ENCODE peak calls at places on chromosomes 3 and 15, in seven cellular contexts. One of them, this sample, is unnamed.

GRCh38 chr15:81418891-81419290 is 44.9 kb upstream of the TMC3 start:
- DNase-seq in uterus: no peak
- DNase-seq in SJCRH30: peak; percentile 68
- DNase-seq in transverse colon: no peak
- DNase-seq in heart right ventricle: no peak
- DNase-seq in GM23338: no peak
- DNase-seq in tibial artery: no peak
- DNase-seq in this sample: no peak

GRCh38 chr15:56428821-56429458 is 36.0 kb downstream of the MNS1 start:
- DNase-seq in heart right ventricle: no peak
- DNase-seq in GM23338: peak; percentile 52
- DNase-seq in tibial artery: no peak
- DNase-seq in uterus: no peak
- DNase-seq in transverse colon: no peak
- DNase-seq in SJCRH30: peak; percentile 56
- DNase-seq in this sample: peak; percentile 26

GRCh38 chr3:117761992-117762944 is 1052.7 kb downstream of the TUSC7 start:
- DNase-seq in GM23338: no peak
- DNase-seq in uterus: no peak
- DNase-seq in tibial artery: no peak
- DNase-seq in SJCRH30: no peak
- DNase-seq in heart right ventricle: no peak
- DNase-seq in transverse colon: no peak
- DNase-seq in this sample: peak; percentile 25

GRCh38 chr3:103873024-103873423 is 1438.2 kb downstream of the ZPLD1 start:
- DNase-seq in tibial artery: no peak
- DNase-seq in SJCRH30: no peak
- DNase-seq in uterus: no peak
- DNase-seq in GM23338: no peak
- DNase-seq in heart right ventricle: no peak
- DNase-seq in transverse colon: no peak
- DNase-seq in this sample: peak; percentile 14

GRCh38 chr3:48271763-48272498 is 31.0 kb downstream of the ZNF589 start:
- DNase-seq in transverse colon: no peak
- DNase-seq in uterus: no peak
- DNase-seq in heart right ventricle: no peak
- DNase-seq in GM23338: peak; percentile 26
- DNase-seq in tibial artery: no peak
- DNase-seq in SJCRH30: no peak
- DNase-seq in this sample: no peak

GRCh38 chr3:125002414-125002811 is 53.4 kb downstream of the HEG1 start:
- DNase-seq in SJCRH30: no peak
- DNase-seq in GM23338: no peak
- DNase-seq in tibial artery: no peak
- DNase-seq in uterus: no peak
- DNase-seq in transverse colon: no peak
- DNase-seq in heart right ventricle: no peak
- DNase-seq in this sample: no peak

GRCh38 chr3:42254566-42254965 is 11.4 kb downstream of the CCK start:
- DNase-seq in transverse colon: no peak
- DNase-seq in tibial artery: no peak
- DNase-seq in heart right ventricle: no peak
- DNase-seq in SJCRH30: no peak
- DNase-seq in uterus: no peak
- DNase-seq in GM23338: peak; percentile 12
- DNase-seq in this sample: no peak

GRCh38 chr3:67458406-67458805 is 196.0 kb downstream of the SUCLG2 start:
- DNase-seq in GM23338: no peak
- DNase-seq in transverse colon: no peak
- DNase-seq in tibial artery: no peak
- DNase-seq in uterus: no peak
- DNase-seq in SJCRH30: no peak
- DNase-seq in heart right ventricle: no peak
- DNase-seq in this sample: no peak

GRCh38 chr15:78035861-78036476 is 41.5 kb downstream of the TBC1D2B start:
- DNase-seq in GM23338: no peak
- DNase-seq in SJCRH30: peak; percentile 45
- DNase-seq in tibial artery: no peak
- DNase-seq in uterus: no peak
- DNase-seq in heart right ventricle: no peak
- DNase-seq in transverse colon: no peak
- DNase-seq in this sample: no peak

GRCh38 chr15:78037328-78037727 is 40.2 kb downstream of the TBC1D2B start:
- DNase-seq in GM23338: no peak
- DNase-seq in heart right ventricle: no peak
- DNase-seq in tibial artery: no peak
- DNase-seq in transverse colon: no peak
- DNase-seq in uterus: no peak
- DNase-seq in SJCRH30: no peak
- DNase-seq in this sample: no peak

GRCh38 chr15:78033864-78034263 is 43.6 kb downstream of the TBC1D2B start:
- DNase-seq in transverse colon: no peak
- DNase-seq in tibial artery: no peak
- DNase-seq in uterus: no peak
- DNase-seq in GM23338: no peak
- DNase-seq in SJCRH30: peak; percentile 41
- DNase-seq in heart right ventricle: no peak
- DNase-seq in this sample: no peak

GRCh38 chr15:78034495-78035191 is 42.9 kb downstream of the TBC1D2B start:
- DNase-seq in GM23338: no peak
- DNase-seq in transverse colon: peak; percentile 72
- DNase-seq in SJCRH30: peak; percentile 22
- DNase-seq in tibial artery: no peak
- DNase-seq in heart right ventricle: no peak
- DNase-seq in uterus: no peak
- DNase-seq in this sample: no peak

GRCh38 chr15:78035319-78035718 is 42.2 kb downstream of the TBC1D2B start:
- DNase-seq in SJCRH30: no peak
- DNase-seq in tibial artery: no peak
- DNase-seq in transverse colon: no peak
- DNase-seq in uterus: peak; percentile 43
- DNase-seq in GM23338: no peak
- DNase-seq in heart right ventricle: no peak
- DNase-seq in this sample: no peak
- H3K27ac ChIP-seq in SJCRH30: peak overlapping the region; percentile 29
- H3K27ac ChIP-seq in tibial artery: peak overlapping the region; percentile 42
- H3K27ac ChIP-seq in transverse colon: peak overlapping the region; percentile 71
- H3K27ac ChIP-seq in uterus: peak overlapping the region; percentile 65
- H3K27ac ChIP-seq in GM23338: no peak overlapping the region
- H3K27ac ChIP-seq in heart right ventricle: peak overlapping the region; percentile 72
- H3K27ac ChIP-seq in this sample: no peak overlapping the region

GRCh38 chr15:93139436-93139835 is 50.4 kb upstream of the RGMA start:
- DNase-seq in SJCRH30: no peak
- DNase-seq in tibial artery: no peak
- DNase-seq in uterus: no peak
- DNase-seq in GM23338: no peak
- DNase-seq in transverse colon: no peak
- DNase-seq in heart right ventricle: no peak
- DNase-seq in this sample: no peak

GRCh38 chr15:93144477-93145270 is 55.7 kb upstream of the RGMA start:
- DNase-seq in tibial artery: peak; percentile 33
- DNase-seq in heart right ventricle: no peak
- DNase-seq in GM23338: no peak
- DNase-seq in transverse colon: no peak
- DNase-seq in SJCRH30: no peak
- DNase-seq in uterus: peak; percentile 21
- DNase-seq in this sample: no peak

GRCh38 chr15:93143186-93143585 is 54.2 kb upstream of the RGMA start:
- DNase-seq in transverse colon: no peak
- DNase-seq in heart right ventricle: no peak
- DNase-seq in GM23338: no peak
- DNase-seq in tibial artery: no peak
- DNase-seq in SJCRH30: no peak
- DNase-seq in uterus: no peak
- DNase-seq in this sample: no peak

GRCh38 chr15:93138681-93139080 is 49.7 kb upstream of the RGMA start:
- DNase-seq in tibial artery: no peak
- DNase-seq in GM23338: no peak
- DNase-seq in transverse colon: no peak
- DNase-seq in heart right ventricle: no peak
- DNase-seq in uterus: no peak
- DNase-seq in SJCRH30: peak; percentile 90
- DNase-seq in this sample: no peak

DNA sequence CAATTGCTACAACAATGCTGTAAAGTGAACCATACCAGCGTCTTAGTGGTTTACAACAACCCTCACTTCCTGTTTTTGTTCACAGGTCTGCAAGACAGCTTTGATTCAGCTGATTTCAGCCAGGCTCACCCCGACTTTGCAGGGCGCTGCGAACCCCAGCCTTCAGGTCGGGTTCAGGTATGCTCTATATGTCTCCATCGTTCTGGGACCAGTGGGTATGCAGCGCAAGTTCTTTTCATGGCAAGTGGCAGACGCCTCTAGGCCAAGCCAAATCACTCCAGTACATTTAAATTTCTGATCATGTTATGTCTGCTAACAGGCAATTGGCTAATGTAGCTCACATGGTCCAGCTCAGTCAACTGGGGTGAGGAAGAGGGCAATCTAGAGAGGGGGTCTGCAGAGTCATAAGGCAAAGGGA is 52.4 kb upstream of the RGMA start:
- DNase-seq in transverse colon: no peak
- DNase-seq in tibial artery: no peak
- DNase-seq in GM23338: no peak
- DNase-seq in uterus: no peak
- DNase-seq in heart right ventricle: no peak
- DNase-seq in SJCRH30: no peak
- DNase-seq in this sample: no peak
- H3K27me3 ChIP-seq in transverse colon: no peaks in the 10 kb centered on the region
- H3K27me3 ChIP-seq in tibial artery: no peaks in the 10 kb centered on the region
- H3K27me3 ChIP-seq in GM23338: no peaks in the 10 kb centered on the region
- H3K27me3 ChIP-seq in uterus: no peaks in the 10 kb centered on the region
- H3K27me3 ChIP-seq in heart right ventricle: no peaks in the 10 kb centered on the region
- H3K27me3 ChIP-seq in SJCRH30: no peaks in the 10 kb centered on the region
- H3K27me3 ChIP-seq in this sample: no peaks in the 10 kb centered on the region

DNA sequence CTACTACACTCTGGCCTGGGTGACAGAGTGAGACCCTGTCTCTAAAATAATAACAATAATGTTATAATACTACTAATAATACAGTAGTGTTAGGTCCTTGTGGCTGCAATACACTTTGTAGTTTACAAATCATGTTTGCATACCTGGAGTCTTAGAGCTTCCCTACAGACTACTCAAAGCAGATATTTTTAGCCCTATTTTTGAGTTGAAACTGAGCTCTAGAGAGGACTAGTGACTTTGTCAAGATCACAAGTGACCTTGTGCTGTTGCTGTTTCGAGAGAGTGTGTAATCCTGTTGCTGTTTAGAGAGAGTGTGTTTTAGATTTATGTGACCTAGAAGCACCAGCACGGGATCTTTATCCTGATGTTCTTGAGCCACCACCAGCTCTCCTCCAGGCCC is 105.3 kb upstream of the RNU6-1 start:
- DNase-seq in tibial artery: no peak
- DNase-seq in uterus: no peak
- DNase-seq in GM23338: no peak
- DNase-seq in heart right ventricle: no peak
- DNase-seq in SJCRH30: no peak
- DNase-seq in transverse colon: no peak
- DNase-seq in this sample: no peak
- H3K27ac ChIP-seq in tibial artery: peak overlapping the region; percentile 76
- H3K27ac ChIP-seq in uterus: peak overlapping the region; percentile 75
- H3K27ac ChIP-seq in GM23338: no peak overlapping the region
- H3K27ac ChIP-seq in heart right ventricle: peak overlapping the region; percentile 27
- H3K27ac ChIP-seq in SJCRH30: no peak overlapping the region
- H3K27ac ChIP-seq in transverse colon: peak overlapping the region; percentile 48
- H3K27ac ChIP-seq in this sample: no peak overlapping the region

DNA sequence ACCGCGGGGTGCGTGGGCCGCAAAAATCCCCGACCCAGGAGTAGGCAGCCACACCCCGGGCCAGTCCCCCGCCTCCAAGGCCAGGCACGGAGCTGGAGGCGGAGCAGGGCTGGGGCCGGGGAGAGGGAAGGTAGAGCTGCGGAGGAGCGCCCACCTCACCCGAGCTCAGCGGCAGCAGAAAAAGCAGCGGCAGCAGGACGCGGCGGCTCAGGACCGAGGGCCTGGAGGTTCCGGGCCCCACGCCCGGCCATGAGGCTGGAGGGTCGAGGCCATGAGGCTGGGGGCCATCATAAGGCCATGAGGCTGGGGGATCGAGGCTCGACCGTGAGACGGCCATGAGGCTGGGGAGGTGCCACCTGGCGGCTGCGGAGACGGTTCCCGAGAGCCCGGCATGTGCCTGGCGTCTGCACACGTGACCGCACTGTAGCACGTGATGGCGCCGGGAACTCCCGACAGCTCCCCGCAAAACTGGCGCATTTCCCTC is 32.9 kb upstream of the PRSS50 start:
- DNase-seq in GM23338: peak; percentile 14
- DNase-seq in uterus: no peak
- DNase-seq in transverse colon: no peak
- DNase-seq in SJCRH30: no peak
- DNase-seq in tibial artery: no peak
- DNase-seq in heart right ventricle: no peak
- DNase-seq in this sample: no peak
- H3K27me3 ChIP-seq in GM23338: no peaks in the 10 kb centered on the region
- H3K27me3 ChIP-seq in uterus: no peaks in the 10 kb centered on the region
- H3K27me3 ChIP-seq in transverse colon: no peaks in the 10 kb centered on the region
- H3K27me3 ChIP-seq in SJCRH30: no peaks in the 10 kb centered on the region
- H3K27me3 ChIP-seq in tibial artery: no peaks in the 10 kb centered on the region
- H3K27me3 ChIP-seq in heart right ventricle: no peaks in the 10 kb centered on the region
- H3K27me3 ChIP-seq in this sample: peaks cover 19% of the 10 kb centered on the region

GRCh38 chr15:74528876-74529275 is 12.1 kb upstream of the ARID3B start:
- DNase-seq in heart right ventricle: no peak
- DNase-seq in SJCRH30: no peak
- DNase-seq in transverse colon: no peak
- DNase-seq in tibial artery: no peak
- DNase-seq in uterus: no peak
- DNase-seq in GM23338: no peak
- DNase-seq in this sample: no peak

GRCh38 chr15:74530771-74531143 is 10.3 kb upstream of the ARID3B start:
- DNase-seq in GM23338: no peak
- DNase-seq in transverse colon: no peak
- DNase-seq in heart right ventricle: no peak
- DNase-seq in tibial artery: no peak
- DNase-seq in uterus: no peak
- DNase-seq in SJCRH30: peak; percentile 15
- DNase-seq in this sample: no peak

GRCh38 chr15:74525946-74526345 is 15.1 kb upstream of the ARID3B start:
- DNase-seq in tibial artery: no peak
- DNase-seq in GM23338: no peak
- DNase-seq in uterus: no peak
- DNase-seq in transverse colon: no peak
- DNase-seq in heart right ventricle: no peak
- DNase-seq in SJCRH30: no peak
- DNase-seq in this sample: peak; percentile 89

GRCh38 chr15:74531144-74531811 is 9.7 kb upstream of the ARID3B start:
- DNase-seq in heart right ventricle: no peak
- DNase-seq in GM23338: peak; percentile 95
- DNase-seq in uterus: no peak
- DNase-seq in SJCRH30: peak; percentile 85
- DNase-seq in transverse colon: no peak
- DNase-seq in tibial artery: no peak
- DNase-seq in this sample: no peak

GRCh38 chr15:74529911-74530310 is 11.1 kb upstream of the ARID3B start:
- DNase-seq in tibial artery: no peak
- DNase-seq in SJCRH30: no peak
- DNase-seq in GM23338: no peak
- DNase-seq in uterus: no peak
- DNase-seq in heart right ventricle: no peak
- DNase-seq in transverse colon: no peak
- DNase-seq in this sample: no peak
- H3K27ac ChIP-seq in tibial artery: no peak overlapping the region
- H3K27ac ChIP-seq in SJCRH30: no peak overlapping the region
- H3K27ac ChIP-seq in GM23338: peak overlapping the region; percentile 89
- H3K27ac ChIP-seq in uterus: no peak overlapping the region
- H3K27ac ChIP-seq in heart right ventricle: no peak overlapping the region
- H3K27ac ChIP-seq in transverse colon: no peak overlapping the region
- H3K27ac ChIP-seq in this sample: peak overlapping the region; percentile 29

This sample was measured in foreskin keratinocyte.